ENCODE peak calls at places on chromosomes 3 and 15, in four cellular contexts. L is activated naive CD8-positive, alpha-beta T cell treated with anti-CD3 and anti-CD28 coated beads, Interleukin-2, amount 50 U/mL, for 24 hours; H is mucosa of descending colon; R is stimulated activated naive B cell treated with anti-CD40 and anti-IgM and Interleukin-4, amounts not matched to agents 10 μg/mL and 1 μg/mL and 100 μg/mL, for 72 hours. I is an unnamed sample.

GRCh38 chr15:88450125-88450798 is 16.9 kb downstream of the MRPL46 start:
- DNase-seq in L (peak), H (peak), R (peak), I (peak)

GRCh38 chr3:126638790-126639189 is 16.1 kb downstream of the TXNRD3 start:
- DNase-seq in R (no peak), H (no peak), L (no peak), I (no peak)

GRCh38 chr3:181948286-181948685 is 236.6 kb downstream of the SOX2 start:
- DNase-seq in H (no peak), L (no peak), R (no peak), I (no peak)

GRCh38 chr15:56797720-56798275 is 64.5 kb upstream of the ZNF280D start:
- DNase-seq in L (no peak), H (no peak), R (no peak), I (no peak)

GRCh38 chr3:88150371-88150770 is 612 bp downstream of the C3orf38 start:
- DNase-seq in L (no peak), R (peak), H (no peak), I (peak)

GRCh38 chr3:49940667-49941249 is 808 bp downstream of the RBM6 start:
- DNase-seq in L (no peak), R (no peak), H (peak), I (no peak)

GRCh38 chr3:188605231-188605630 is 451.3 kb downstream of the LPP start:
- DNase-seq in L (no peak), H (no peak), R (no peak), I (peak)

GRCh38 chr15:31065824-31066223 is 35.7 kb downstream of the TRPM1 start:
- DNase-seq in R (no peak), L (no peak), H (no peak), I (no peak)

GRCh38 chr3:123929325-123929724 is 31.7 kb downstream of the CCDC14 start:
- DNase-seq in H (no peak), R (no peak), L (no peak), I (no peak)

GRCh38 chr3:51436998-51437639 is 46.0 kb downstream of the RBM15B start:
- DNase-seq in R (no peak), H (no peak), L (no peak), I (no peak)

GRCh38 chr15:25850154-25851111 is 12.7 kb downstream of the ATP10A start:
- DNase-seq in H (peak), R (peak), L (peak), I (no peak)

GRCh38 chr3:145776782-145777408 is 384.1 kb downstream of the PLOD2 start:
- DNase-seq in H (no peak), L (peak), R (no peak), I (peak)

GRCh38 chr3:59486468-59486964 is 436.7 kb upstream of the CFAP20DC start:
- DNase-seq in R (no peak), H (no peak), L (no peak), I (no peak)

GRCh38 chr15:42157981-42158765 is 1.7 kb upstream of the PLA2G4F start:
- DNase-seq in L (no peak), H (no peak), R (no peak), I (peak)

GRCh38 chr3:53671192-53672021 is 174.8 kb downstream of the CHDH start:
- DNase-seq in R (no peak), L (no peak), H (no peak), I (no peak)

GRCh38 chr3:177065285-177066028 is 131.8 kb downstream of the TBL1XR1 start:
- DNase-seq in R (no peak), H (no peak), L (no peak), I (no peak)

GRCh38 chr15:63291507-63291906 is 14.1 kb downstream of the APH1B start:
- DNase-seq in L (no peak), R (no peak), H (no peak), I (no peak)

GRCh38 chr15:62324382-62324781 is 159.3 kb upstream of the C2CD4B start:
- DNase-seq in L (no peak), H (no peak), R (no peak), I (no peak)

GRCh38 chr3:120227710-120228347 is 57.2 kb downstream of the GPR156 start:
- DNase-seq in H (no peak), R (no peak), L (no peak), I (no peak)

GRCh38 chr3:112745567-112746248 is 101.0 kb downstream of the CD200R1L start:
- DNase-seq in L (no peak), H (no peak), R (no peak), I (no peak)

GRCh38 chr3:125055165-125055912 is 458 bp downstream of the HEG1 start:
- DNase-seq in H (peak), R (peak), L (peak), I (no peak)

GRCh38 chr3:159187232-159187631 is 385.4 kb downstream of the MFSD1 start:
- DNase-seq in R (no peak), L (no peak), H (no peak), I (no peak)

GRCh38 chr3:31433679-31433992 is 99.1 kb upstream of the STT3B start:
- DNase-seq in H (no peak), R (no peak), L (no peak), I (no peak)

GRCh38 chr15:87167055-87167454 is 1087.4 kb downstream of the AGBL1 start:
- DNase-seq in R (no peak), L (no peak), H (no peak), I (peak)

I was measured in OCI-M1.